ENCODE peak calls at places on chromosomes 2 and 18, in four cellular contexts. M is WERI-Rb-1, B is CMK, P is GM10248. Z is an unnamed sample.

GRCh38 chr18:21243041-21243431 is 1.0 kb downstream of the GREB1L start:
- DNase-seq in M (peak), B (no peak), P (no peak), Z (peak)

GRCh38 chr2:101900375-101900774 is 91.4 kb upstream of the IL1R2 start:
- DNase-seq in M (no peak), B (no peak), P (peak), Z (no peak)

GRCh38 chr2:215884741-215885140 is 128.6 kb downstream of the MREG start:
- DNase-seq in M (no peak), B (no peak), P (no peak), Z (no peak)

GRCh38 chr2:169767243-169767888 is 31.3 kb upstream of the SSB start:
- DNase-seq in M (peak), B (no peak), P (peak), Z (peak)

GRCh38 chr2:172340394-172340793 is 87.0 kb upstream of the ITGA6 start:
- DNase-seq in M (no peak), B (no peak), P (no peak), Z (no peak)

GRCh38 chr2:226796840-226797288 is 2.8 kb downstream of the IRS1 start:
- DNase-seq in M (no peak), B (no peak), P (peak), Z (no peak)

GRCh38 chr2:212249451-212249850 is 289.2 kb downstream of the ERBB4 start:
- DNase-seq in M (no peak), B (no peak), P (no peak), Z (no peak)

GRCh38 chr2:49123600-49123999 is 30.7 kb downstream of the FSHR start:
- DNase-seq in M (no peak), B (no peak), P (no peak), Z (no peak)

GRCh38 chr2:20148841-20149702 is 75.9 kb downstream of the SDC1 start:
- DNase-seq in M (no peak), B (no peak), P (no peak), Z (no peak)

GRCh38 chr2:17272170-17272569 is 246.1 kb downstream of the RAD51AP2 start:
- DNase-seq in M (no peak), B (no peak), P (no peak), Z (no peak)

GRCh38 chr2:113198790-113199612 is 25.2 kb downstream of the PSD4 start:
- DNase-seq in M (peak), B (no peak), P (peak), Z (peak)

GRCh38 chr2:235005603-235006259 is 53.9 kb downstream of the SH3BP4 start:
- DNase-seq in M (peak), B (no peak), P (no peak), Z (peak)

GRCh38 chr2:161237397-161238263 is 70.6 kb upstream of the PSMD14 start:
- DNase-seq in M (peak), B (no peak), P (peak), Z (peak)

GRCh38 chr2:5067816-5068215 is 624.4 kb upstream of the SOX11 start:
- DNase-seq in M (no peak), B (no peak), P (no peak), Z (no peak)

GRCh38 chr18:22838639-22839487 is 94.3 kb upstream of the RBBP8 start:
- DNase-seq in M (no peak), B (no peak), P (no peak), Z (no peak)

GRCh38 chr18:23689616-23690504 is 607 bp downstream of the LAMA3 start:
- DNase-seq in M (peak), B (no peak), P (peak), Z (peak)

GRCh38 chr2:8303322-8303832 is 378.5 kb upstream of the ID2 start:
- DNase-seq in M (no peak), B (peak), P (peak), Z (no peak)

GRCh38 chr2:40352321-40353099 is 99.4 kb downstream of the SLC8A1 start:
- DNase-seq in M (no peak), B (no peak), P (no peak), Z (no peak)

GRCh38 chr18:2905802-2906521 is 59.2 kb downstream of the EMILIN2 start:
- DNase-seq in M (no peak), B (peak), P (peak), Z (peak)

GRCh38 chr18:80208620-80209019 is 38.7 kb downstream of the PARD6G start:
- DNase-seq in M (no peak), B (no peak), P (no peak), Z (no peak)

GRCh38 chr2:229852565-229852964 is 69.2 kb downstream of the TRIP12 start:
- DNase-seq in M (no peak), B (peak), P (peak), Z (no peak)

GRCh38 chr2:153808675-153809074 is 63.0 kb upstream of the GALNT13 start:
- DNase-seq in M (no peak), B (no peak), P (no peak), Z (no peak)

Z was measured in BE2C.